ENCODE peak calls at places on chromosomes 11 and 22, in eight cellular contexts. One of them, this sample, is unnamed.
A peak's percentile ranks its signal among the peaks of the same experiment; 100 is the strongest.

GRCh38 chr11:114162719-114163123 is 103.2 kb downstream of the ZBTB16 start:
- DNase-seq in stimulated activated CD4-positive, alpha-beta T cell treated with anti-CD3 and anti-CD28 coated beads, Interleukin-15, amount 100 ng/mL, for 24 hours: no peak
- DNase-seq in CD8-positive, alpha-beta memory T cell: no peak
- DNase-seq in RCC 7860: peak; percentile 57
- DNase-seq in left ventricle myocardium inferior: peak; percentile 86
- DNase-seq in GM19239: no peak
- DNase-seq in mucosa of gallbladder: peak; percentile 95
- DNase-seq in Peyer's patch: peak; percentile 92
- DNase-seq in this sample: no peak

GRCh38 chr11:35173011-35173511 is 34.1 kb downstream of the CD44 start:
- DNase-seq in stimulated activated CD4-positive, alpha-beta T cell treated with anti-CD3 and anti-CD28 coated beads, Interleukin-15, amount 100 ng/mL, for 24 hours: no peak
- DNase-seq in CD8-positive, alpha-beta memory T cell: no peak
- DNase-seq in RCC 7860: no peak
- DNase-seq in left ventricle myocardium inferior: no peak
- DNase-seq in GM19239: no peak
- DNase-seq in mucosa of gallbladder: peak; percentile 69
- DNase-seq in Peyer's patch: peak; percentile 58
- DNase-seq in this sample: no peak

GRCh38 chr11:44334356-44335004 is 24.5 kb upstream of the ALX4 start:
- DNase-seq in stimulated activated CD4-positive, alpha-beta T cell treated with anti-CD3 and anti-CD28 coated beads, Interleukin-15, amount 100 ng/mL, for 24 hours: no peak
- DNase-seq in CD8-positive, alpha-beta memory T cell: no peak
- DNase-seq in RCC 7860: no peak
- DNase-seq in left ventricle myocardium inferior: no peak
- DNase-seq in GM19239: no peak
- DNase-seq in mucosa of gallbladder: no peak
- DNase-seq in Peyer's patch: no peak
- DNase-seq in this sample: no peak

GRCh38 chr22:49751318-49751967 is 76.2 kb downstream of the BRD1 start:
- DNase-seq in stimulated activated CD4-positive, alpha-beta T cell treated with anti-CD3 and anti-CD28 coated beads, Interleukin-15, amount 100 ng/mL, for 24 hours: no peak
- DNase-seq in CD8-positive, alpha-beta memory T cell: no peak
- DNase-seq in RCC 7860: no peak
- DNase-seq in left ventricle myocardium inferior: peak; percentile 3
- DNase-seq in GM19239: no peak
- DNase-seq in mucosa of gallbladder: no peak
- DNase-seq in Peyer's patch: peak; percentile 11
- DNase-seq in this sample: no peak

GRCh38 chr11:10019906-10020682 is 273.9 kb downstream of the SBF2 start:
- DNase-seq in stimulated activated CD4-positive, alpha-beta T cell treated with anti-CD3 and anti-CD28 coated beads, Interleukin-15, amount 100 ng/mL, for 24 hours: no peak
- DNase-seq in CD8-positive, alpha-beta memory T cell: no peak
- DNase-seq in RCC 7860: no peak
- DNase-seq in left ventricle myocardium inferior: no peak
- DNase-seq in GM19239: no peak
- DNase-seq in mucosa of gallbladder: peak; percentile 60
- DNase-seq in Peyer's patch: no peak
- DNase-seq in this sample: no peak

GRCh38 chr11:41533761-41534160 is 74.3 kb upstream of the LRRC4C start:
- DNase-seq in stimulated activated CD4-positive, alpha-beta T cell treated with anti-CD3 and anti-CD28 coated beads, Interleukin-15, amount 100 ng/mL, for 24 hours: no peak
- DNase-seq in CD8-positive, alpha-beta memory T cell: no peak
- DNase-seq in RCC 7860: no peak
- DNase-seq in left ventricle myocardium inferior: no peak
- DNase-seq in GM19239: no peak
- DNase-seq in mucosa of gallbladder: no peak
- DNase-seq in Peyer's patch: no peak
- DNase-seq in this sample: no peak

GRCh38 chr11:65546217-65546958 is 11.8 kb downstream of the LTBP3 start:
- DNase-seq in stimulated activated CD4-positive, alpha-beta T cell treated with anti-CD3 and anti-CD28 coated beads, Interleukin-15, amount 100 ng/mL, for 24 hours: peak; percentile 98
- DNase-seq in CD8-positive, alpha-beta memory T cell: peak; percentile 98
- DNase-seq in RCC 7860: no peak
- DNase-seq in left ventricle myocardium inferior: peak; percentile 77
- DNase-seq in GM19239: peak; percentile 99
- DNase-seq in mucosa of gallbladder: peak; percentile 93
- DNase-seq in Peyer's patch: peak; percentile 99
- DNase-seq in this sample: peak; percentile 84

GRCh38 chr11:23749762-23750430 is 747.0 kb upstream of the LUZP2 start:
- DNase-seq in stimulated activated CD4-positive, alpha-beta T cell treated with anti-CD3 and anti-CD28 coated beads, Interleukin-15, amount 100 ng/mL, for 24 hours: no peak
- DNase-seq in CD8-positive, alpha-beta memory T cell: no peak
- DNase-seq in RCC 7860: no peak
- DNase-seq in left ventricle myocardium inferior: no peak
- DNase-seq in GM19239: no peak
- DNase-seq in mucosa of gallbladder: no peak
- DNase-seq in Peyer's patch: no peak
- DNase-seq in this sample: no peak

GRCh38 chr22:29810156-29810555 is 27.9 kb downstream of the ASCC2 start:
- DNase-seq in stimulated activated CD4-positive, alpha-beta T cell treated with anti-CD3 and anti-CD28 coated beads, Interleukin-15, amount 100 ng/mL, for 24 hours: no peak
- DNase-seq in CD8-positive, alpha-beta memory T cell: no peak
- DNase-seq in RCC 7860: no peak
- DNase-seq in left ventricle myocardium inferior: no peak
- DNase-seq in GM19239: no peak
- DNase-seq in mucosa of gallbladder: no peak
- DNase-seq in Peyer's patch: no peak
- DNase-seq in this sample: no peak

GRCh38 chr22:38284042-38284402 is 11.2 kb upstream of the TMEM184B start:
- DNase-seq in stimulated activated CD4-positive, alpha-beta T cell treated with anti-CD3 and anti-CD28 coated beads, Interleukin-15, amount 100 ng/mL, for 24 hours: no peak
- DNase-seq in CD8-positive, alpha-beta memory T cell: no peak
- DNase-seq in RCC 7860: no peak
- DNase-seq in left ventricle myocardium inferior: no peak
- DNase-seq in GM19239: no peak
- DNase-seq in mucosa of gallbladder: peak; percentile 75
- DNase-seq in Peyer's patch: no peak
- DNase-seq in this sample: no peak